ENCODE peak calls at places on chromosomes 7 and 10, in nine cellular contexts. G is activated CD4-positive, alpha-beta T cell treated with anti-CD3 and anti-CD28 coated beads, Interleukin-2, amount 50 U/mL, for 1 hour; U is NCI-H1092; N is ovary; X is Caki2; Q is germinal center; I is MM.1S; M is brain microvascular endothelial cell; P is progenitor cell of endocrine pancreas. A is an unnamed sample.

GRCh38 chr7:141844256-141844655 is 3.0 kb upstream of the PRSS37 start:
- DNase-seq in I (no peak), U (peak; percentile 91), M (no peak), N (no peak), P (no peak), Q (no peak), X (no peak), G (no peak), A (no peak)

GRCh38 chr7:134891262-134892001 is 94.9 kb upstream of the AGBL3 start:
- DNase-seq in Q (no peak), X (peak; percentile 79), N (peak; percentile 86), M (peak; percentile 86), G (no peak), I (peak; percentile 25), U (no peak), P (peak; percentile 37), A (peak; percentile 86)

GRCh38 chr7:67402280-67402679 is 405.6 kb downstream of the TYW1 start:
- DNase-seq in X (no peak), P (no peak), Q (no peak), U (no peak), N (no peak), M (no peak), I (no peak), G (no peak), A (no peak)

GRCh38 chr7:5598769-5599371 is 175.2 kb upstream of the TNRC18 start:
- DNase-seq in I (no peak), M (no peak), X (peak; percentile 54), Q (no peak), U (no peak), P (no peak), G (no peak), N (peak; percentile 71), A (no peak)

GRCh38 chr10:81414038-81414437 is 461.0 kb upstream of the NRG3 start:
- DNase-seq in U (no peak), G (no peak), X (peak; percentile 8), P (peak; percentile 10), Q (no peak), N (no peak), M (no peak), I (peak; percentile 26), A (no peak)

GRCh38 chr10:132195366-132196075 is 8.8 kb downstream of the DPYSL4 start:
- DNase-seq in U (no peak), P (no peak), M (no peak), I (no peak), X (no peak), G (no peak), Q (no peak), N (peak; percentile 17), A (no peak)

GRCh38 chr10:52729259-52730104 is 43.1 kb downstream of the MBL2 start:
- DNase-seq in X (peak; percentile 27), U (no peak), Q (no peak), G (no peak), N (no peak), P (no peak), I (peak; percentile 55), M (no peak), A (peak; percentile 33)

GRCh38 chr10:59179027-59179426 is 2.6 kb downstream of the PHYHIPL start:
- DNase-seq in Q (no peak), G (no peak), P (no peak), I (no peak), N (no peak), M (no peak), U (no peak), X (no peak), A (no peak)

GRCh38 chr7:133645870-133646492 is 393.1 kb downstream of the EXOC4 start:
- DNase-seq in I (no peak), P (no peak), M (no peak), Q (no peak), N (no peak), X (no peak), U (no peak), G (no peak), A (no peak)

GRCh38 chr7:116097365-116098009 is 66.9 kb upstream of the TFEC start:
- DNase-seq in N (no peak), P (no peak), X (peak; percentile 57), G (no peak), M (peak; percentile 81), Q (no peak), I (no peak), U (no peak), A (peak; percentile 95)

GRCh38 chr7:143407296-143408246 is 1.1 kb downstream of the EPHA1 start:
- DNase-seq in N (no peak), I (no peak), U (no peak), G (no peak), Q (no peak), P (no peak), M (no peak), X (no peak), A (no peak)

GRCh38 chr10:46558411-46559185 is 2.1 kb upstream of the GPRIN2 start:
- DNase-seq in G (no peak), X (no peak), N (peak; percentile 29), I (peak; percentile 4), M (no peak), Q (no peak), U (no peak), P (peak; percentile 9), A (no peak)

GRCh38 chr10:74924251-74924954 is 98.0 kb downstream of the KAT6B start:
- DNase-seq in X (peak; percentile 76), M (peak; percentile 55), I (no peak), Q (no peak), G (no peak), N (no peak), P (no peak), U (no peak), A (peak; percentile 75)